ENCODE peak calls at places on chromosomes 1 and 21, in six cellular contexts. X is tibial nerve, Q is AG04450, I is Calu3, A is endothelial cell, S is neural progenitor cell. F is an unnamed sample.
A peak's percentile ranks its signal among the peaks of the same experiment; 100 is the strongest.

GRCh38 chr1:109634292-109634691 is 14.7 kb downstream of the AMPD2 start:
- DNase-seq in X (peak; percentile 2), Q (no peak), A (no peak), S (no peak), I (no peak), F (no peak)

GRCh38 chr1:113247355-113247754 is 143.0 kb upstream of the MAGI3 start:
- DNase-seq in X (no peak), S (no peak), Q (no peak), A (no peak), I (no peak), F (no peak)

GRCh38 chr1:105485207-105485606 is 1571.3 kb upstream of the PRMT6 start:
- DNase-seq in S (no peak), X (no peak), I (no peak), Q (peak; percentile 6), A (no peak), F (no peak)

GRCh38 chr21:14862794-14863720 is 201.7 kb downstream of the NRIP1 start:
- DNase-seq in A (peak; percentile 17), I (peak; percentile 21), Q (no peak), S (peak; percentile 27), X (no peak), F (no peak)

GRCh38 chr1:23249785-23250184 is 32.5 kb upstream of the HTR1D start:
- DNase-seq in Q (peak; percentile 45), A (no peak), X (no peak), I (no peak), S (no peak), F (no peak)

GRCh38 chr1:160520582-160520981 is 2.5 kb downstream of the SLAMF6 start:
- DNase-seq in X (no peak), S (no peak), A (no peak), I (no peak), Q (no peak), F (no peak)

GRCh38 chr1:180486092-180486491 is 16.3 kb downstream of the ACBD6 start:
- DNase-seq in I (no peak), Q (no peak), S (peak; percentile 3), X (no peak), A (no peak), F (no peak)

GRCh38 chr1:46830665-46831322 is 31.9 kb downstream of the CYP4B1 start:
- DNase-seq in A (no peak), I (no peak), Q (no peak), X (no peak), S (no peak), F (no peak)

GRCh38 chr1:15786581-15786980 is 20.9 kb downstream of the UQCRHL start:
- DNase-seq in I (no peak), S (no peak), X (no peak), A (no peak), Q (no peak), F (no peak)

GRCh38 chr1:185864889-185865288 is 130.7 kb downstream of the HMCN1 start:
- DNase-seq in Q (peak; percentile 61), A (no peak), I (no peak), S (no peak), X (no peak), F (no peak)

GRCh38 chr1:222582099-222582774 is 7.5 kb downstream of the TAF1A start:
- DNase-seq in I (no peak), Q (no peak), S (no peak), X (no peak), A (no peak), F (no peak)

GRCh38 chr1:109948285-109948630 is 36.3 kb upstream of the AHCYL1 start:
- DNase-seq in A (no peak), Q (no peak), X (no peak), I (no peak), S (no peak), F (no peak)

GRCh38 chr1:243718893-243719292 is 131.2 kb downstream of the AKT3 start:
- DNase-seq in I (no peak), A (no peak), S (no peak), Q (peak; percentile 41), X (no peak), F (no peak)

GRCh38 chr1:248816042-248816851 is 9.5 kb downstream of the SH3BP5L start:
- DNase-seq in I (no peak), A (no peak), S (no peak), X (no peak), Q (no peak), F (no peak)

GRCh38 chr1:9331016-9331415 is 38.3 kb downstream of the SPSB1 start:
- DNase-seq in Q (no peak), S (no peak), A (no peak), X (no peak), I (no peak), F (no peak)

GRCh38 chr1:173946380-173946921 is 29.3 kb upstream of the SERPINC1 start:
- DNase-seq in A (no peak), Q (no peak), I (no peak), S (no peak), X (no peak), F (no peak)

GRCh38 chr1:206816390-206817287 is 44.3 kb upstream of the IL10 start:
- DNase-seq in S (no peak), A (no peak), I (no peak), X (no peak), Q (no peak), F (no peak)

GRCh38 chr1:232620356-232620841 is 9.5 kb downstream of the SIPA1L2 start:
- DNase-seq in X (peak; percentile 79), I (no peak), Q (no peak), S (no peak), A (no peak), F (peak; percentile 51)

GRCh38 chr1:78678324-78678723 is 28.7 kb downstream of the IFI44 start:
- DNase-seq in X (no peak), I (no peak), A (no peak), Q (no peak), S (no peak), F (no peak)

GRCh38 chr1:226677121-226678020 is 61.7 kb downstream of the ITPKB start:
- DNase-seq in Q (no peak), S (no peak), A (no peak), X (peak; percentile 93), I (no peak), F (no peak)

GRCh38 chr1:170097449-170097948 is 23.0 kb upstream of the KIFAP3 start:
- DNase-seq in Q (no peak), S (no peak), X (no peak), A (no peak), I (no peak), F (no peak)

GRCh38 chr1:117067528-117068370 is 7.6 kb downstream of the TTF2 start:
- DNase-seq in Q (peak; percentile 41), X (peak; percentile 31), A (peak; percentile 58), S (peak; percentile 72), I (peak; percentile 33), F (peak; percentile 33)

DNA sequence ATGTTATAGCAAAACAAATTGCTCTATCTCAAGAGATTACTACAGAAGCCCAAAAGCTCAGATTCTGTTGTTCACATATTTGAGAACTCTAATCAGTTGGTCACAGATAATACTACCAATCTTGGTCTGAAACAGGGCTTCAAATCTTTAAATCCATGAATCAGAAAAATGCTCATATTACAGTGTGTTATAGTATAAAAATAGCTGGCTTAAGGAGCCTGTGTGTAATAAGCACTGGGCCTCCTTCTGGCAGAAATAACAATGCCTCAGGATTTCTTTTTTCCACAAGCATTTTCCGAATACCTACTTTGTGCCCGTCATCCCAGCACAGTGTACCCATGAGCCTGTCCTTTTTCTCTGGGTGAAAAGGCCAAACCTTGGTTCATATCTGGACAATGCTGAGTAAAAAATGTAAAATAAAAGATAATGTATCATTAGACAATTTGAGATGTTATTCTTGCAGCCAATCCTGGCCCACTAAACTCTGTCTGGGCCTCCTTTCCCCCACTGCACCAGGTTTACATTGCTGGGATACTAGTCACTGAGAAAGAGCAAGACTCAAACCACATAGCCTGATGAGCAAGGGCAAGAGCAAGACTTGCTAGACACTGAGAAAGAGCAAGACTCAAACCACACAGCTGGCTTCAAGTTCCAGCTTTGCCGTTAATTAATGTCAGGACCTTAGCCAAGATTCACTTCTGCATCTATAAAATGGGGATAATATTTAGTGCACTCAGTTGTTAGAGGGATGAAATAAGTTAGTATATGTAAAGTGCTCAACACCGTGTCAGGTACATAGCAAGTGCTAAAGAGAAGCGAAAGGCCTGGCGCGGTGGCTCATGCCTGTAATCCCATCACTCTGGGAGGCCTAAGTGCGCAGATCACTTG is 17.0 kb upstream of the ADAR start:
- DNase-seq in S (no peak), I (no peak), Q (peak; percentile 85), X (no peak), A (no peak), F (no peak)
- TF ChIP-seq CTCF in S (no peak), I (no peak), Q (peak; percentile 27), X (no peak), A (no peak), F (no peak)

GRCh38 chr1:166676981-166677380 is 162.3 kb upstream of the POGK start:
- DNase-seq in Q (no peak), I (no peak), A (no peak), S (no peak), X (no peak), F (no peak)
- TF ChIP-seq CTCF in Q (no peak), I (no peak), A (no peak), S (no peak), X (no peak), F (no peak)

GRCh38 chr1:77018386-77019156 is 151.3 kb downstream of the ST6GALNAC5 start:
- DNase-seq in I (no peak), X (no peak), A (no peak), S (no peak), Q (no peak), F (no peak)
- TF ChIP-seq CTCF in I (no peak), X (no peak), A (no peak), S (no peak), Q (no peak), F (no peak)

GRCh38 chr1:245825128-245825901 is 670.5 kb downstream of the KIF26B start:
- DNase-seq in Q (no peak), X (no peak), S (no peak), I (no peak), A (no peak), F (no peak)
- TF ChIP-seq CTCF in Q (peak; percentile 15), X (no peak), S (no peak), I (no peak), A (no peak), F (no peak)

DNA sequence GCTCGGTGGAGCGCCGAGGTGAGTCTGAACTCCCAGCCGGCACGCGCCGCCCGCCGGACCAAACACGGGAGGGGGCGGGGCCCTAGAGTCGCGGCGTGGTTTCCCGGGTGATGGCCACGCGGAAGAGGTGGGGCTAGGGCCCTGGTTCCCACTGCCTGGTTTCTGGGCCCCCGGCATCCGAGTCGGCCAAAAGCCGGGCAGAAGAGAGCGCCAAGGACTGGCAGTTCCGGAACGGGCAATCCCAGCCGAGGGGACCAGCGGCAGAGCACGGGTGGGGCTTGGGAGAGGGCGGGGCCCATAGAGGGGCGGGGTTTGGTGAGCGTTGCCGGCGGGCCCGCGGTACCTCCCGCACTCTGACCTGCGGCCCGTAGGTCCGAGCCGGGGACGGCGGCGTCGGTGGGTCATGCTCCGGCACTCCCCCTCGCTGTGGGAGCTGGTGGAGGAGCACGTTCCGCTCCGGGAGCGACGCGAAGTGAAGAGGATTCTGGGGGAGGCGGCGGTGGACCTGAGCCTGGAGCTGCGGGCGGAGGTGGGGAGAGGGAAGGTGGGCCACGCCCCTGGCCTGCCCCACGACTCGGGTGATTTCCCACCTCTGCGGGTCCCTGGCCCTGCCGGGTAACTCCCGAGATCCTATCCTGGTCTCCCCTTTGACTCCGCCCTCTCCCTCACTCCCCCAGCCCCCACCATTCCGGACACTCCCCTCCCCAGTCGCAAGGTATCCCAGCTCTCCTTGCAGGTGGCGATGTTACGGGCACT is at the start of gene CCDC24:
- DNase-seq in X (peak; percentile 79), I (peak; percentile 86), S (peak; percentile 86), A (peak; percentile 58), Q (peak; percentile 24), F (peak; percentile 60)
- TF ChIP-seq CTCF in X (no peak), I (no peak), S (no peak), A (no peak), Q (no peak), F (no peak)

F was measured in mesothelial cell of epicardium.